ENCODE peak calls at places on chromosomes 4 and X, in five cellular contexts. One of them, this sample, is unnamed.

GRCh38 chr4:14301993-14302392 is 674.5 kb upstream of the BOD1L1 start:
- DNase-seq in left lung: no peak
- DNase-seq in AG10803: no peak
- DNase-seq in GM04504: no peak
- DNase-seq in neuronal stem cell: no peak
- DNase-seq in this sample: no peak

GRCh38 chr4:183399616-183400015 is 44.8 kb upstream of the CDKN2AIP start:
- DNase-seq in left lung: no peak
- DNase-seq in AG10803: peak; percentile 44
- DNase-seq in GM04504: no peak
- DNase-seq in neuronal stem cell: no peak
- DNase-seq in this sample: no peak

GRCh38 chrX:18288716-18289115 is 65.8 kb downstream of the SCML2 start:
- DNase-seq in left lung: no peak
- DNase-seq in AG10803: no peak
- DNase-seq in GM04504: no peak
- DNase-seq in neuronal stem cell: no peak
- DNase-seq in this sample: no peak

GRCh38 chr4:140136509-140136908 is 17.5 kb downstream of the MAML3 start:
- DNase-seq in left lung: no peak
- DNase-seq in AG10803: peak; percentile 47
- DNase-seq in GM04504: no peak
- DNase-seq in neuronal stem cell: no peak
- DNase-seq in this sample: no peak

GRCh38 chr4:88158360-88159136 is at the start of gene ABCG2:
- DNase-seq in left lung: peak; percentile 39
- DNase-seq in AG10803: peak; percentile 47
- DNase-seq in GM04504: peak; percentile 25
- DNase-seq in neuronal stem cell: peak; percentile 54
- DNase-seq in this sample: no peak

GRCh38 chrX:104098151-104098808 is 14.0 kb upstream of the ZCCHC18 start:
- DNase-seq in left lung: no peak
- DNase-seq in AG10803: peak; percentile 81
- DNase-seq in GM04504: peak; percentile 30
- DNase-seq in neuronal stem cell: peak; percentile 42
- DNase-seq in this sample: peak; percentile 6

GRCh38 chrX:129622757-129623301 is 31.9 kb downstream of the APLN start:
- DNase-seq in left lung: no peak
- DNase-seq in AG10803: no peak
- DNase-seq in GM04504: no peak
- DNase-seq in neuronal stem cell: peak; percentile 43
- DNase-seq in this sample: no peak

GRCh38 chr4:132386130-132386529 is 763.0 kb upstream of the PCDH10 start:
- DNase-seq in left lung: no peak
- DNase-seq in AG10803: no peak
- DNase-seq in GM04504: no peak
- DNase-seq in neuronal stem cell: no peak
- DNase-seq in this sample: no peak

GRCh38 chr4:183098723-183099536 is at the start of gene WWC2:
- DNase-seq in left lung: peak; percentile 91
- DNase-seq in AG10803: peak; percentile 96
- DNase-seq in GM04504: peak; percentile 85
- DNase-seq in neuronal stem cell: peak; percentile 93
- DNase-seq in this sample: no peak

GRCh38 chrX:46386511-46386910 is 158.7 kb downstream of the ZNF674 start:
- DNase-seq in left lung: no peak
- DNase-seq in AG10803: no peak
- DNase-seq in GM04504: no peak
- DNase-seq in neuronal stem cell: no peak
- DNase-seq in this sample: no peak